ENCODE peak calls at places on chromosomes 11 and 22, in four cellular contexts. L is activated CD4-positive, CD25-positive, alpha-beta regulatory T cell; I is tibial artery; F is activated CD8-positive, alpha-beta memory T cell treated with anti-CD3 and anti-CD28 coated beads for 1 hour. Q is an unnamed sample.
A peak's percentile ranks its signal among the peaks of the same experiment; 100 is the strongest.

GRCh38 chr22:30214703-30215405 is 31.7 kb downstream of the LIF start:
- DNase-seq in L (no peak), I (no peak), F (no peak), Q (no peak)

GRCh38 chr11:68840661-68841653 is 759 bp downstream of the CPT1A start:
- DNase-seq in I (peak; percentile 52), L (no peak), F (no peak), Q (no peak)

GRCh38 chr11:77592727-77593126 is 3.0 kb downstream of the AQP11 start:
- DNase-seq in I (no peak), L (no peak), F (no peak), Q (no peak)

GRCh38 chr11:125170001-125170405 is 5.5 kb downstream of the PKNOX2 start:
- DNase-seq in I (no peak), F (no peak), L (no peak), Q (no peak)

GRCh38 chr22:41085842-41086241 is 6.5 kb upstream of the EP300 start:
- DNase-seq in I (no peak), L (no peak), F (no peak), Q (no peak)

GRCh38 chr22:37566329-37566837 is 6.1 kb downstream of the CDC42EP1 start:
- DNase-seq in F (no peak), L (peak; percentile 24), I (no peak), Q (no peak)

GRCh38 chr22:39204216-39204615 is 40.6 kb downstream of the PDGFB start:
- DNase-seq in L (no peak), F (no peak), I (no peak), Q (no peak)

GRCh38 chr11:41328324-41328723 is 131.1 kb downstream of the LRRC4C start:
- DNase-seq in L (no peak), F (no peak), I (no peak), Q (no peak)

GRCh38 chr11:6864436-6864835 is 1.6 kb downstream of the OR10A2 start:
- DNase-seq in L (no peak), I (no peak), F (no peak), Q (no peak)

GRCh38 chr11:63839508-63840355 is 822 bp downstream of the MARK2 start:
- DNase-seq in L (no peak), I (no peak), F (no peak), Q (no peak)

GRCh38 chr11:123469089-123469488 is 39.0 kb downstream of the GRAMD1B start:
- DNase-seq in I (no peak), F (no peak), L (no peak), Q (no peak)

GRCh38 chr11:5267033-5267563 is 2.6 kb downstream of the HBE1 start:
- DNase-seq in F (no peak), L (no peak), I (no peak), Q (no peak)

GRCh38 chr11:9172394-9172793 is 81.0 kb upstream of the SCUBE2 start:
- DNase-seq in I (no peak), L (no peak), F (no peak), Q (no peak)

GRCh38 chr11:118537409-118537980 is 6.5 kb downstream of the TMEM25 start:
- DNase-seq in L (no peak), F (no peak), I (no peak), Q (no peak)

GRCh38 chr11:74839971-74840370 is 91.3 kb downstream of the RNF169 start:
- DNase-seq in I (no peak), F (no peak), L (no peak), Q (no peak)

GRCh38 chr11:694563-695331 is at the start of gene DEAF1:
- DNase-seq in L (peak; percentile 99), F (peak; percentile 98), I (peak; percentile 98), Q (peak; percentile 99)

GRCh38 chr11:64716471-64717267 is 6.3 kb downstream of the NRXN2 start:
- DNase-seq in L (no peak), I (no peak), F (no peak), Q (no peak)

GRCh38 chr11:74777038-74777437 is 28.4 kb downstream of the RNF169 start:
- DNase-seq in L (no peak), I (no peak), F (no peak), Q (no peak)

GRCh38 chr22:40213478-40213877 is 35.8 kb downstream of the TNRC6B start:
- DNase-seq in F (no peak), L (no peak), I (no peak), Q (no peak)

GRCh38 chr11:102886999-102887398 is 12.2 kb upstream of the MMP12 start:
- DNase-seq in L (no peak), F (no peak), I (no peak), Q (no peak)

GRCh38 chr11:128207861-128208321 is 379.5 kb downstream of the ETS1 start:
- DNase-seq in F (no peak), I (no peak), L (no peak), Q (no peak)

GRCh38 chr22:18971321-18971751 is 35.2 kb upstream of the PRODH start:
- DNase-seq in F (no peak), I (no peak), L (no peak), Q (no peak)

GRCh38 chr11:118929496-118930151 is 3.9 kb upstream of the BCL9L start:
- DNase-seq in L (peak; percentile 55), F (peak; percentile 55), I (peak; percentile 83), Q (peak; percentile 63)

GRCh38 chr22:37212174-37212906 is at the start of gene SSTR3:
- DNase-seq in L (no peak), I (no peak), F (no peak), Q (no peak)

GRCh38 chr22:24953294-24954113 is 988 bp downstream of the KIAA1671 start:
- DNase-seq in F (no peak), L (no peak), I (no peak), Q (no peak)

GRCh38 chr11:119680899-119681370 is 48.1 kb downstream of the NECTIN1 start:
- DNase-seq in I (no peak), F (no peak), L (no peak), Q (no peak)

GRCh38 chr22:19864538-19865106 is 9.9 kb upstream of the GNB1L start:
- DNase-seq in I (no peak), F (no peak), L (no peak), Q (no peak)

GRCh38 chr11:119433369-119433749 is 10.4 kb upstream of the THY1 start:
- DNase-seq in I (no peak), L (no peak), F (no peak), Q (no peak)

GRCh38 chr11:32221476-32222032 is 130.7 kb downstream of the RCN1 start:
- DNase-seq in L (no peak), F (no peak), I (no peak), Q (no peak)

Q was measured in activated T-helper 1 cell treated with anti-CD3 and anti-CD28 coated beads, Interleukin-2, amount 50 U/mL, for 16 hours.